ENCODE peak calls at places on chromosomes 3 and 15, in ten cellular contexts. N, L, U, D, X, W, P, A, M and S are unnamed samples.

GRCh38 chr3:69770976-69771634 is 31.8 kb downstream of the MITF start:
- DNase-seq in N (no peak), L (no peak), U (peak; percentile 87), D (no peak), X (no peak), W (peak; percentile 47), P (no peak), A (peak; percentile 55), M (no peak), S (no peak)

GRCh38 chr15:89362203-89363101 is 27.8 kb upstream of the POLG start:
- DNase-seq in N (no peak), L (no peak), U (no peak), D (no peak), X (no peak), W (no peak), P (peak; percentile 32), A (no peak), M (no peak), S (no peak)

GRCh38 chr3:121817753-121818152 is 17.1 kb downstream of the IQCB1 start:
- DNase-seq in N (no peak), L (no peak), U (no peak), D (no peak), X (no peak), W (no peak), P (no peak), A (no peak), M (no peak), S (no peak)

GRCh38 chr3:88775026-88775690 is 332.3 kb upstream of the EPHA3 start:
- DNase-seq in N (no peak), L (no peak), U (no peak), D (no peak), X (no peak), W (no peak), P (no peak), A (no peak), M (no peak), S (no peak)

GRCh38 chr3:122857019-122857418 is 62.1 kb downstream of the SLC49A4 start:
- DNase-seq in N (no peak), L (no peak), U (peak; percentile 62), D (no peak), X (no peak), W (no peak), P (no peak), A (peak; percentile 7), M (no peak), S (no peak)

GRCh38 chr3:72384602-72385001 is 463.6 kb downstream of the SHQ1 start:
- DNase-seq in N (no peak), L (no peak), U (no peak), D (no peak), X (no peak), W (no peak), P (no peak), A (no peak), M (no peak), S (no peak)

GRCh38 chr15:32881528-32881927 is 163.7 kb downstream of the GREM1 start:
- DNase-seq in N (no peak), L (no peak), U (no peak), D (no peak), X (no peak), W (no peak), P (no peak), A (no peak), M (no peak), S (no peak)

GRCh38 chr3:194957743-194958240 is 272.1 kb downstream of the FAM43A start:
- DNase-seq in N (no peak), L (no peak), U (no peak), D (no peak), X (no peak), W (no peak), P (no peak), A (no peak), M (no peak), S (no peak)

GRCh38 chr3:115348391-115348790 is 201.3 kb upstream of the ZBTB20 start:
- DNase-seq in N (no peak), L (no peak), U (no peak), D (no peak), X (no peak), W (peak; percentile 70), P (no peak), A (no peak), M (no peak), S (no peak)

GRCh38 chr3:2061360-2061759 is 37.3 kb upstream of the CNTN4 start:
- DNase-seq in N (no peak), L (no peak), U (no peak), D (no peak), X (no peak), W (no peak), P (peak; percentile 49), A (no peak), M (no peak), S (no peak)

GRCh38 chr15:88604381-88604951 is 16.7 kb upstream of the AEN start:
- DNase-seq in N (no peak), L (no peak), U (no peak), D (no peak), X (no peak), W (no peak), P (peak; percentile 61), A (no peak), M (no peak), S (no peak)

GRCh38 chr3:100902572-100902971 is 90.6 kb downstream of the ABI3BP start:
- DNase-seq in N (no peak), L (peak; percentile 6), U (peak; percentile 22), D (no peak), X (no peak), W (no peak), P (no peak), A (peak; percentile 54), M (no peak), S (no peak)

DNA sequence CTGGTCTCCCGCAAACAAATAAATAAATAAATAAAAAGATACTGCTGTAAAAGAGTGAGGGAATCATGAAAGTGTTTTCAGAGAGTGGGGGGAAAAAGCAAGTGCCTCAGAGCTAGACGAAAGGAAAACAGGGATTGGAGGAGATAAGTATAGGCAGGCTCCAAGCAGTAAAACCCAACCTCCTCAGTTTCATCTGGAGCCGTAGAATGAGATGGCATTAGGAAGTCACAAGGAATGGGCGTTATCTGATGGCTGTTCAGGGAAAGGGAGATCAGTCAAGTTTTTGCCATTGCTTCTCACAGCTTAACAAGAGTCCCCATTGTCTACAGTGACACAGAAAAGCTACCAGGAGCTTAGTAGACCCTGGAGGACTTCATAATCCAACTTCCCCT is 451.5 kb upstream of the PPP2R3A start:
- DNase-seq in N (no peak), L (no peak), U (no peak), D (no peak), X (no peak), W (no peak), P (peak; percentile 11), A (peak; percentile 2), M (no peak), S (no peak)
- H2AFZ ChIP-seq in N (no peak overlapping the region), L (no peak overlapping the region), U (peak overlapping the region; percentile 72), D (peak overlapping the region; percentile 59), X (no peak overlapping the region), W (no peak overlapping the region), P (no peak overlapping the region), A (peak overlapping the region; percentile 49), M (no peak overlapping the region), S (peak overlapping the region; percentile 53)

DNA sequence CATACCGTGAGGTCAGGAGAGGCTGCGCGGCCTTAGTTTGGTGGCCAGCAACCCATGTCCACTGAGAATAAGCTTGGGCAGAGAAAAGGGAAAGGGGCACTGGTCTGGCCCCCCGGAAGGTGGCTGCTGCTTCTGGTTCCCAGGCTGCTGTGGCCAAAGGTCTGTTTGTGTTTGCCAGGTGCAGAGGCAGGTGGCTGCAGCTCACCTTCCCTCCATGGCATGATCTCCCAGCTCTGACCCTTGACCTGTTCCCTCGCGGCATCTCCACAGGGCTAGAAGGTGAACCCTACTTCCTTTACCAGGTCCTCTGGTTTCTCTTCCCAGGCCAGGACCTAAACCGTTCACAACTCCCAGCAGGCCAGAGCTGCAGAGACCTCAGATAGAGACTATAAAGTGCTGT is 13.8 kb downstream of the VPS18 start:
- DNase-seq in N (no peak), L (no peak), U (no peak), D (peak; percentile 20), X (no peak), W (no peak), P (no peak), A (no peak), M (no peak), S (no peak)
- H2AFZ ChIP-seq in N (no peak overlapping the region), L (no peak overlapping the region), U (no peak overlapping the region), D (no peak overlapping the region), X (no peak overlapping the region), W (no peak overlapping the region), P (no peak overlapping the region), A (no peak overlapping the region), M (no peak overlapping the region), S (no peak overlapping the region)

GRCh38 chr15:42891569-42891968 is 29.0 kb downstream of the TTBK2 start:
- DNase-seq in N (no peak), L (peak; percentile 82), U (peak; percentile 25), D (no peak), X (no peak), W (peak; percentile 14), P (no peak), A (peak; percentile 29), M (no peak), S (no peak)

GRCh38 chr15:42890161-42890913 is 30.2 kb downstream of the TTBK2 start:
- DNase-seq in N (peak; percentile 16), L (no peak), U (peak; percentile 88), D (no peak), X (peak; percentile 7), W (peak; percentile 90), P (no peak), A (peak; percentile 98), M (no peak), S (peak; percentile 41)
- H2AFZ ChIP-seq in N (no peak overlapping the region), L (no peak overlapping the region), U (no peak overlapping the region), D (no peak overlapping the region), X (no peak overlapping the region), W (peak overlapping the region; percentile 62), P (no peak overlapping the region), A (no peak overlapping the region), M (no peak overlapping the region), S (no peak overlapping the region)

DNA sequence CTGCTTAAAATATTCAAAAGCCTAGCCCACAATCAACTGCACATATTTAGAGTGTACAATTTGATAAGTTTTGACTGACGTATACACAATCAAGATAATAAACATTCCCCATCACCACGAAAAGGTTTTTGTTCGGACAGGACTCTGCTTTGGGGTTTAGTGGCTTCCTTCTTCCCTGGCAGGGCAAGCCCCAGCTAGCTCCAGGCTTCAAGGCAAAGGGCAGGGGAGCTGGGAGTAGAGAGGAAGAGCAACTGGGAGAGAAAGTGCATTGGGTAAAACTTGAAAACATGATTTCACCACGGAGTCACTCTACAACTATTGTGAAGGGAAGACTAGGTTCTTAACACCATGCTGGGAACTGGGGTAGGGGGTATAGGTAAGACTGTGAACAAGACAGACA is 185.1 kb upstream of the UBE2E1 start:
- DNase-seq in N (no peak), L (peak; percentile 17), U (no peak), D (no peak), X (no peak), W (no peak), P (no peak), A (no peak), M (no peak), S (no peak)
- H2AFZ ChIP-seq in N (no peak overlapping the region), L (no peak overlapping the region), U (no peak overlapping the region), D (no peak overlapping the region), X (no peak overlapping the region), W (no peak overlapping the region), P (no peak overlapping the region), A (no peak overlapping the region), M (peak overlapping the region; percentile 49), S (no peak overlapping the region)

GRCh38 chr3:180382781-180383180 is 219.2 kb upstream of the TTC14 start:
- DNase-seq in N (no peak), L (no peak), U (no peak), D (peak; percentile 30), X (no peak), W (no peak), P (peak; percentile 33), A (no peak), M (no peak), S (no peak)
- H2AFZ ChIP-seq in N (no peak overlapping the region), L (no peak overlapping the region), U (no peak overlapping the region), D (peak overlapping the region; percentile 45), X (no peak overlapping the region), W (no peak overlapping the region), P (peak overlapping the region; percentile 61), A (no peak overlapping the region), M (no peak overlapping the region), S (no peak overlapping the region)

GRCh38 chr3:133437391-133438093 is 37.7 kb downstream of the BFSP2 start:
- DNase-seq in N (no peak), L (peak; percentile 94), U (peak; percentile 13), D (no peak), X (no peak), W (peak; percentile 74), P (no peak), A (peak; percentile 25), M (no peak), S (no peak)
- H2AFZ ChIP-seq in N (no peak overlapping the region), L (peak overlapping the region; percentile 57), U (no peak overlapping the region), D (no peak overlapping the region), X (no peak overlapping the region), W (no peak overlapping the region), P (peak overlapping the region; percentile 42), A (no peak overlapping the region), M (no peak overlapping the region), S (peak overlapping the region; percentile 48)